ENCODE peak calls at places on chromosomes 3 and 15, in four cellular contexts. Z is colonic mucosa, D is cardiac muscle cell, Y is heart right ventricle. U is an unnamed sample. For H3K4me1 and H3K9me3, the result is how much of the 10 kb centered on the place peaks cover.

GRCh38 chr3:193883551-193883950 is 252.4 kb upstream of the HES1 start:
- DNase-seq in Y (no peak), Z (no peak), D (no peak), U (no peak)

GRCh38 chr3:63753567-63753966 is 65.5 kb upstream of the C3orf49 start:
- DNase-seq in Z (no peak), Y (no peak), D (peak), U (no peak)

GRCh38 chr3:45635475-45636256 is 41.1 kb downstream of the LIMD1 start:
- DNase-seq in Z (no peak), Y (no peak), D (no peak), U (no peak)

GRCh38 chr3:21954709-21955108 is 203.7 kb upstream of the ZNF385D start:
- DNase-seq in Y (no peak), Z (no peak), D (no peak), U (no peak)

GRCh38 chr3:169199283-169199682 is 464.2 kb downstream of the MECOM start:
- DNase-seq in Y (no peak), Z (no peak), D (no peak), U (no peak)

GRCh38 chr3:188689101-188689574 is 482.6 kb upstream of the TPRG1 start:
- DNase-seq in D (no peak), Z (no peak), Y (no peak), U (no peak)

GRCh38 chr15:56832125-56832524 is 86.3 kb upstream of the TCF12 start:
- DNase-seq in Y (peak), D (no peak), Z (peak), U (no peak)

GRCh38 chr3:63992461-63993209 is 30.7 kb downstream of the PSMD6 start:
- DNase-seq in Z (no peak), Y (no peak), D (no peak), U (no peak)

GRCh38 chr3:171334465-171334811 is 125.8 kb downstream of the TNIK start:
- DNase-seq in Z (no peak), D (no peak), Y (peak), U (no peak)

GRCh38 chr3:29527251-29527650 is 246.4 kb downstream of the RBMS3 start:
- DNase-seq in Y (no peak), Z (no peak), D (no peak), U (no peak)
- H3K4me1 ChIP-seq in Y (under half), Z (under half), D (under half), U (under half)

GRCh38 chr3:195239121-195239520 is 31.8 kb downstream of the XXYLT1 start:
- DNase-seq in Y (no peak), D (no peak), Z (peak), U (no peak)
- TF ChIP-seq CTCF in Y (no peak), D (no peak), Z (no peak), U (no peak)

GRCh38 chr15:43007551-43007950 is 87.0 kb upstream of the TTBK2 start:
- DNase-seq in Z (no peak), D (no peak), Y (no peak), U (no peak)
- H3K9me3 ChIP-seq in Z (under half), D (under half), Y (under half), U (under half)

GRCh38 chr3:143170676-143171075 is 51.1 kb downstream of the CHST2 start:
- DNase-seq in Y (no peak), D (no peak), Z (no peak), U (no peak)
- H3K4me1 ChIP-seq in Y (under half), D (under half), Z (under half), U (under half)

GRCh38 chr15:97114900-97115763 is 784.6 kb downstream of the NR2F2 start:
- DNase-seq in Z (no peak), D (peak), Y (no peak), U (no peak)
- TF ChIP-seq CTCF in Z (no peak), D (no peak), Y (no peak), U (no peak)

GRCh38 chr3:115982629-115983028 is 359.3 kb downstream of the GAP43 start:
- DNase-seq in D (no peak), Z (no peak), Y (no peak), U (no peak)

GRCh38 chr3:115980709-115981108 is 357.4 kb downstream of the GAP43 start:
- DNase-seq in D (no peak), Z (no peak), Y (no peak), U (no peak)

GRCh38 chr3:115986555-115987207 is 363.4 kb downstream of the GAP43 start:
- DNase-seq in D (no peak), Y (no peak), Z (no peak), U (no peak)

GRCh38 chr3:115977866-115978265 is 354.6 kb downstream of the GAP43 start:
- DNase-seq in Z (no peak), D (no peak), Y (no peak), U (no peak)

GRCh38 chr3:115982121-115982520 is 358.8 kb downstream of the GAP43 start:
- DNase-seq in D (no peak), Y (no peak), Z (no peak), U (no peak)
- H3K9me3 ChIP-seq in D (under half), Y (under half), Z (under half), U (under half)

GRCh38 chr3:43753743-43754142 is 63.0 kb downstream of the ABHD5 start:
- DNase-seq in Z (no peak), Y (no peak), D (no peak), U (no peak)

GRCh38 chr3:43757613-43758012 is 66.9 kb downstream of the ABHD5 start:
- DNase-seq in D (no peak), Z (no peak), Y (no peak), U (no peak)

GRCh38 chr3:43752908-43753307 is 62.2 kb downstream of the ABHD5 start:
- DNase-seq in Y (no peak), Z (no peak), D (no peak), U (no peak)

GRCh38 chr3:43755511-43756200 is 64.9 kb downstream of the ABHD5 start:
- DNase-seq in D (no peak), Y (no peak), Z (no peak), U (no peak)

GRCh38 chr3:43754316-43754715 is 63.6 kb downstream of the ABHD5 start:
- DNase-seq in Y (no peak), Z (no peak), D (no peak), U (no peak)
- H3K4me1 ChIP-seq in Y (under half), Z (under half), D (under half), U (under half)